ENCODE peak calls at places on chromosomes 3 and 15, in six cellular contexts. One of them, this sample, is unnamed.

GRCh38 chr15:62807539-62808130 is 234.9 kb upstream of the TPM1 start:
- DNase-seq in ecto neural progenitor cell: no peak
- DNase-seq in SJSA1: no peak
- DNase-seq in bronchial epithelial cell: no peak
- DNase-seq in caudate nucleus: no peak
- DNase-seq in tibial artery: no peak
- DNase-seq in this sample: no peak

GRCh38 chr15:99731336-99732267 is 1.6 kb downstream of the LYSMD4 start:
- DNase-seq in ecto neural progenitor cell: no peak
- DNase-seq in SJSA1: no peak
- DNase-seq in bronchial epithelial cell: no peak
- DNase-seq in caudate nucleus: no peak
- DNase-seq in tibial artery: no peak
- DNase-seq in this sample: no peak

GRCh38 chr3:127970966-127971592 is 56.0 kb downstream of the KBTBD12 start:
- DNase-seq in ecto neural progenitor cell: no peak
- DNase-seq in SJSA1: no peak
- DNase-seq in bronchial epithelial cell: peak
- DNase-seq in caudate nucleus: peak
- DNase-seq in tibial artery: peak
- DNase-seq in this sample: peak

GRCh38 chr3:55189359-55189801 is 261.5 kb upstream of the LRTM1 start:
- DNase-seq in ecto neural progenitor cell: no peak
- DNase-seq in SJSA1: peak
- DNase-seq in bronchial epithelial cell: no peak
- DNase-seq in caudate nucleus: no peak
- DNase-seq in tibial artery: no peak
- DNase-seq in this sample: peak

GRCh38 chr3:111859061-111859973 is at the start of gene PHLDB2:
- DNase-seq in ecto neural progenitor cell: peak
- DNase-seq in SJSA1: peak
- DNase-seq in bronchial epithelial cell: peak
- DNase-seq in caudate nucleus: no peak
- DNase-seq in tibial artery: peak
- DNase-seq in this sample: peak

GRCh38 chr15:78016860-78017259 is 60.7 kb downstream of the TBC1D2B start:
- DNase-seq in ecto neural progenitor cell: no peak
- DNase-seq in SJSA1: no peak
- DNase-seq in bronchial epithelial cell: no peak
- DNase-seq in caudate nucleus: no peak
- DNase-seq in tibial artery: no peak
- DNase-seq in this sample: no peak

GRCh38 chr15:49627407-49627877 is 6.6 kb downstream of the DTWD1 start:
- DNase-seq in ecto neural progenitor cell: no peak
- DNase-seq in SJSA1: peak
- DNase-seq in bronchial epithelial cell: peak
- DNase-seq in caudate nucleus: no peak
- DNase-seq in tibial artery: no peak
- DNase-seq in this sample: peak

GRCh38 chr15:101004500-101004899 is 85.3 kb downstream of the LRRK1 start:
- DNase-seq in ecto neural progenitor cell: no peak
- DNase-seq in SJSA1: no peak
- DNase-seq in bronchial epithelial cell: no peak
- DNase-seq in caudate nucleus: no peak
- DNase-seq in tibial artery: no peak
- DNase-seq in this sample: no peak

GRCh38 chr3:174062923-174063322 is 665.4 kb downstream of the NLGN1 start:
- DNase-seq in ecto neural progenitor cell: no peak
- DNase-seq in SJSA1: no peak
- DNase-seq in bronchial epithelial cell: no peak
- DNase-seq in caudate nucleus: no peak
- DNase-seq in tibial artery: no peak
- DNase-seq in this sample: peak

GRCh38 chr15:69825941-69826817 is 271.5 kb downstream of the TLE3 start:
- DNase-seq in ecto neural progenitor cell: no peak
- DNase-seq in SJSA1: no peak
- DNase-seq in bronchial epithelial cell: no peak
- DNase-seq in caudate nucleus: no peak
- DNase-seq in tibial artery: no peak
- DNase-seq in this sample: no peak

GRCh38 chr3:70985572-70985971 is 598.0 kb downstream of the FOXP1 start:
- DNase-seq in ecto neural progenitor cell: no peak
- DNase-seq in SJSA1: no peak
- DNase-seq in bronchial epithelial cell: no peak
- DNase-seq in caudate nucleus: no peak
- DNase-seq in tibial artery: no peak
- DNase-seq in this sample: no peak

GRCh38 chr3:46935168-46935858 is 41.2 kb downstream of the CCDC12 start:
- DNase-seq in ecto neural progenitor cell: no peak
- DNase-seq in SJSA1: peak
- DNase-seq in bronchial epithelial cell: peak
- DNase-seq in caudate nucleus: no peak
- DNase-seq in tibial artery: peak
- DNase-seq in this sample: peak

GRCh38 chr3:190322604-190323240 is 476 bp upstream of the CLDN1 start:
- DNase-seq in ecto neural progenitor cell: no peak
- DNase-seq in SJSA1: no peak
- DNase-seq in bronchial epithelial cell: no peak
- DNase-seq in caudate nucleus: no peak
- DNase-seq in tibial artery: no peak
- DNase-seq in this sample: no peak

GRCh38 chr3:185460719-185461350 is 38.0 kb downstream of the TMEM41A start:
- DNase-seq in ecto neural progenitor cell: no peak
- DNase-seq in SJSA1: no peak
- DNase-seq in bronchial epithelial cell: peak
- DNase-seq in caudate nucleus: no peak
- DNase-seq in tibial artery: no peak
- DNase-seq in this sample: peak

GRCh38 chr15:29994284-29994683 is 88.5 kb upstream of the GOLGA8J start:
- DNase-seq in ecto neural progenitor cell: no peak
- DNase-seq in SJSA1: no peak
- DNase-seq in bronchial epithelial cell: no peak
- DNase-seq in caudate nucleus: no peak
- DNase-seq in tibial artery: no peak
- DNase-seq in this sample: no peak